ENCODE peak calls at places on chromosomes 16 and 17, in four cellular contexts. F is A549, D is HepG2, Z is GM12878. C is an unnamed sample.

GRCh38 chr17:19456016-19456927 is 45.2 kb downstream of the RNF112 start:
- DNase-seq in F (no peak), D (no peak), Z (no peak), C (no peak)

GRCh38 chr16:82834156-82834758 is 207.5 kb downstream of the CDH13 start:
- DNase-seq in F (no peak), D (no peak), Z (no peak), C (no peak)

GRCh38 chr17:41678907-41679739 is 9.6 kb upstream of the EIF1 start:
- DNase-seq in F (peak), D (no peak), Z (peak), C (peak)

GRCh38 chr17:21194210-21194609 is 19.8 kb downstream of the TMEM11 start:
- DNase-seq in F (no peak), D (no peak), Z (no peak), C (no peak)

GRCh38 chr17:55433629-55434422 is 12.2 kb upstream of the MMD start:
- DNase-seq in F (peak), D (peak), Z (no peak), C (no peak)

GRCh38 chr17:63276376-63276775 is 169.7 kb downstream of the CYB561 start:
- DNase-seq in F (no peak), D (no peak), Z (no peak), C (no peak)

GRCh38 chr17:61556224-61557188 is 34.5 kb downstream of the NACA2 start:
- DNase-seq in F (no peak), D (no peak), Z (no peak), C (no peak)

GRCh38 chr17:49850772-49851386 is 3.0 kb upstream of the TAC4 start:
- DNase-seq in F (no peak), D (no peak), Z (no peak), C (no peak)

GRCh38 chr17:12519956-12520594 is 145.6 kb upstream of the MYOCD start:
- DNase-seq in F (peak), D (no peak), Z (no peak), C (no peak)

GRCh38 chr16:57577691-57578224 is 35.3 kb downstream of the ADGRG5 start:
- DNase-seq in F (no peak), D (no peak), Z (no peak), C (peak)

GRCh38 chr17:31387438-31387837 is 4.0 kb upstream of the RAB11FIP4 start:
- DNase-seq in F (no peak), D (no peak), Z (no peak), C (no peak)

GRCh38 chr16:82655315-82655714 is 28.5 kb downstream of the CDH13 start:
- DNase-seq in F (no peak), D (no peak), Z (peak), C (no peak)

GRCh38 chr16:65908568-65908967 is 457.9 kb upstream of the CDH5 start:
- DNase-seq in F (no peak), D (no peak), Z (no peak), C (no peak)

GRCh38 chr16:588639-588888 is 1.3 kb upstream of the RAB40C start:
- DNase-seq in F (peak), D (no peak), Z (no peak), C (no peak)

GRCh38 chr16:2366660-2367309 is 26.3 kb upstream of the ABCA3 start:
- DNase-seq in F (no peak), D (no peak), Z (peak), C (no peak)

GRCh38 chr16:66309-67182 is 5.9 kb downstream of the RHBDF1 start:
- DNase-seq in F (no peak), D (no peak), Z (no peak), C (no peak)

GRCh38 chr17:43671075-43671692 is 9.5 kb upstream of the MEOX1 start:
- DNase-seq in F (no peak), D (no peak), Z (peak), C (no peak)

GRCh38 chr17:44977065-44977464 is 9.0 kb upstream of the C1QL1 start:
- DNase-seq in F (peak), D (no peak), Z (no peak), C (no peak)

GRCh38 chr17:44978807-44979206 is 10.7 kb upstream of the C1QL1 start:
- DNase-seq in F (no peak), D (no peak), Z (no peak), C (no peak)

GRCh38 chr17:44977740-44978584 is 9.9 kb upstream of the C1QL1 start:
- DNase-seq in F (no peak), D (no peak), Z (no peak), C (no peak)

GRCh38 chr17:44972953-44973352 is 4.8 kb upstream of the C1QL1 start:
- DNase-seq in F (peak), D (peak), Z (no peak), C (no peak)

DNA sequence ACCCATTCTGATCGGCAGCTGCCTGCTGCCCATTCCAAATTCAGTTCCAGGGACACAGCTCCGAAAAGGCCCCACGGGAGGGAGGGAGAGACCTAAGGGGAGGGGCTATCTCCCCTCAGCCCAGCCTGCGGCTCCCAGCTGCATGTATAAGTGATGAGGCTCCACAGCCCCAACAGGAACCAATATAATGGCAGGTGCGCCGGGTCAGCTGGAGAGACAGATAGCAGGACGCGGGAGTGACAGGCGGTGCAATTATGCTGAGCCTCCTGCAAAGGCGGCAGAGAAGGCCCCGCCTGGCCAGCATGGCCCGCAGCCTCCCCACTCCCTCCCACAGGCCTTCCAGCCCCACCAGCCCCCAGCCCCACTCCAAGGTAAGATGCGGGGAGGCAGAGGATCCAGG is 8.1 kb upstream of the C1QL1 start:
- DNase-seq in F (no peak), D (no peak), Z (no peak), C (no peak)
- TF ChIP-seq POLR2AphosphoS2 in F (no peak), D (no peak), Z (no peak), C (no peak)

DNA sequence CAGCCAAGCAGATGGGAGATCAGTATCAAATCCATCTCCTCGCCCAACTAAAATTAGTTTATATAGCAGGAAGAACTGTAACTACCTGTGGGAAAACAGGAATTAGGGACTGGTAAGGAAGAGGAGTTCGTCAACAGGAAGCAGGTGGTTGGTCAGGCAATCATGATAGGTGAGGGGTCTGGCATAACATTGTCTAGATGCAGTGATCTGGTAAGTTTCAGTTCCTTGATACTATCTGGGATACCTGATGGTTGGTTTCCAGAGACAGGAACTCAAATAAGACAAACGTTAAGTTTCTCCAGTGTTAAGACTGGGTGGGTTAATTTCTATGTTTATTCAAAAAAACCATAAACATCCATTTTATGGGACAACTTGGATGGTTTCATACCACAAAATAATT is 53.8 kb downstream of the CEP112 start:
- DNase-seq in F (no peak), D (no peak), Z (no peak), C (no peak)
- TF ChIP-seq POLR2AphosphoS2 in F (no peak), D (no peak), Z (no peak), C (no peak)

GRCh38 chr17:1999557-2000251 is 25.4 kb downstream of the RTN4RL1 start:
- DNase-seq in F (peak), D (peak), Z (no peak), C (no peak)

GRCh38 chr17:1996243-1997145 is 28.6 kb downstream of the RTN4RL1 start:
- DNase-seq in F (no peak), D (no peak), Z (no peak), C (no peak)

GRCh38 chr17:1997146-1997586 is 28.0 kb downstream of the RTN4RL1 start:
- DNase-seq in F (peak), D (peak), Z (no peak), C (no peak)

GRCh38 chr17:1997587-1998425 is 27.3 kb downstream of the RTN4RL1 start:
- DNase-seq in F (peak), D (peak), Z (no peak), C (no peak)

GRCh38 chr17:1998426-1998784 is 26.7 kb downstream of the RTN4RL1 start:
- DNase-seq in F (no peak), D (no peak), Z (no peak), C (no peak)
- TF ChIP-seq POLR2AphosphoS2 in F (no peak), D (no peak), Z (no peak), C (no peak)

GRCh38 chr17:27489045-27489715 is 32.9 kb downstream of the KSR1 start:
- DNase-seq in F (peak), D (no peak), Z (no peak), C (no peak)
- TF ChIP-seq POLR2AphosphoS2 in F (no peak), D (no peak), Z (no peak), C (no peak)

GRCh38 chr16:73107371-73107770 is 59.4 kb upstream of the ZFHX3 start:
- DNase-seq in F (no peak), D (no peak), Z (no peak), C (no peak)

GRCh38 chr16:73116576-73116975 is 68.6 kb upstream of the ZFHX3 start:
- DNase-seq in F (no peak), D (no peak), Z (no peak), C (no peak)

GRCh38 chr16:73113326-73113720 is 65.4 kb upstream of the ZFHX3 start:
- DNase-seq in F (no peak), D (no peak), Z (no peak), C (no peak)
- TF ChIP-seq POLR2AphosphoS2 in F (no peak), D (no peak), Z (no peak), C (no peak)

C was measured in K562.